ENCODE peak calls at places on chromosomes 12 and 14, in six cellular contexts. U is HS-27A, B is T-helper 2 cell, L is B cell, S is uterus, N is GM03348. J is an unnamed sample.

GRCh38 chr14:94412671-94413638 is 24.6 kb upstream of the SERPINA1 start:
- DNase-seq in B (no peak), N (no peak), S (no peak), U (no peak), L (no peak), J (no peak)

GRCh38 chr14:69044965-69045555 is 66.0 kb upstream of the ACTN1 start:
- DNase-seq in S (peak), B (no peak), N (peak), U (no peak), L (no peak), J (no peak)

GRCh38 chr12:3199551-3200031 is 122.4 kb downstream of the TSPAN9 start:
- DNase-seq in L (no peak), B (no peak), N (peak), U (no peak), S (peak), J (no peak)

GRCh38 chr14:71472281-71472960 is 459.8 kb upstream of the RGS6 start:
- DNase-seq in L (no peak), B (no peak), N (peak), U (no peak), S (no peak), J (no peak)

GRCh38 chr12:69243099-69244084 is 4.0 kb downstream of the CPSF6 start:
- DNase-seq in N (no peak), S (no peak), B (no peak), U (no peak), L (no peak), J (no peak)

GRCh38 chr12:19390208-19390607 is 49.1 kb upstream of the AEBP2 start:
- DNase-seq in B (no peak), U (no peak), L (no peak), N (no peak), S (no peak), J (no peak)

GRCh38 chr14:106694638-106695393 is 1168.4 kb downstream of the TMEM121 start:
- DNase-seq in U (no peak), N (no peak), B (peak), L (peak), S (no peak), J (peak)

GRCh38 chr12:105330938-105331804 is 680 bp downstream of the C12orf75 start:
- DNase-seq in L (peak), S (peak), N (peak), U (no peak), B (peak), J (peak)

GRCh38 chr14:94998702-94999101 is 158.6 kb downstream of the DICER1 start:
- DNase-seq in N (no peak), U (no peak), B (no peak), L (no peak), S (no peak), J (no peak)

GRCh38 chr12:127191124-127191523 is 1075.8 kb upstream of the TMEM132C start:
- DNase-seq in S (no peak), U (no peak), L (no peak), B (no peak), N (peak), J (no peak)

GRCh38 chr14:23345987-23346692 is 6.5 kb downstream of the SLC22A17 start:
- DNase-seq in B (no peak), L (no peak), S (no peak), N (no peak), U (no peak), J (no peak)

GRCh38 chr14:77026166-77026929 is 2.2 kb downstream of the IRF2BPL start:
- DNase-seq in N (peak), U (no peak), B (peak), L (no peak), S (peak), J (no peak)

GRCh38 chr14:100904307-100905019 is 941 bp upstream of the RTL1 start:
- DNase-seq in B (no peak), L (peak), U (no peak), S (no peak), N (no peak), J (no peak)

GRCh38 chr12:45379261-45379660 is 163.4 kb downstream of the ANO6 start:
- DNase-seq in N (no peak), L (no peak), U (peak), S (no peak), B (no peak), J (no peak)

GRCh38 chr12:89933911-89934310 is 225.3 kb upstream of the ATP2B1 start:
- DNase-seq in U (peak), L (no peak), N (peak), B (no peak), S (no peak), J (no peak)

GRCh38 chr12:122350444-122350843 is 72.0 kb downstream of the CLIP1 start:
- DNase-seq in L (no peak), N (peak), S (peak), U (no peak), B (no peak), J (no peak)

GRCh38 chr12:123494124-123494843 is 36.3 kb downstream of the SNRNP35 start:
- DNase-seq in L (no peak), S (no peak), U (no peak), B (no peak), N (no peak), J (no peak)

GRCh38 chr12:92059976-92060375 is 85.7 kb downstream of the BTG1 start:
- DNase-seq in N (peak), S (no peak), U (peak), B (no peak), L (no peak), J (no peak)

GRCh38 chr12:76310110-76310509 is 38.1 kb downstream of the BBS10 start:
- DNase-seq in S (no peak), N (peak), B (no peak), U (no peak), L (no peak), J (no peak)

GRCh38 chr14:23663711-23664110 is 27.5 kb downstream of the DHRS2 start:
- DNase-seq in N (no peak), B (no peak), L (no peak), U (no peak), S (no peak), J (no peak)

GRCh38 chr14:59688224-59689170 is 111.9 kb upstream of the CCDC175 start:
- DNase-seq in L (no peak), S (no peak), U (no peak), B (no peak), N (peak), J (no peak)

GRCh38 chr14:59427653-59428578 is 37.3 kb downstream of the GPR135 start:
- DNase-seq in U (no peak), N (no peak), S (peak), B (no peak), L (no peak), J (no peak)

GRCh38 chr12:75048763-75049162 is 160.9 kb downstream of the KCNC2 start:
- DNase-seq in S (no peak), N (no peak), L (no peak), U (no peak), B (no peak), J (no peak)

GRCh38 chr14:39957290-39957689 is 525.1 kb upstream of the FBXO33 start:
- DNase-seq in N (no peak), S (no peak), U (no peak), L (no peak), B (no peak), J (no peak)

GRCh38 chr12:110180591-110181005 is 56.4 kb downstream of the IFT81 start:
- DNase-seq in N (peak), U (no peak), B (no peak), S (no peak), L (no peak), J (no peak)

GRCh38 chr12:117685115-117685926 is 283.5 kb downstream of the KSR2 start:
- DNase-seq in L (no peak), B (no peak), U (no peak), N (peak), S (peak), J (no peak)

GRCh38 chr12:109481863-109482262 is 4.4 kb downstream of the UBE3B start:
- DNase-seq in B (no peak), N (no peak), S (no peak), L (no peak), U (no peak), J (no peak)